ENCODE peak calls at places on chromosomes 11 and 22, in ten cellular contexts. W, L, P, T, F, U, B, A, D and J are unnamed samples.
A peak's percentile ranks its signal among the peaks of the same experiment; 100 is the strongest.

GRCh38 chr11:19345848-19346681 is 105.3 kb upstream of the E2F8 start:
- DNase-seq in W (no peak), L (peak; percentile 21), P (no peak), T (no peak), F (no peak), U (no peak), B (no peak), A (no peak), D (peak; percentile 56), J (peak; percentile 71)

GRCh38 chr11:122670131-122670530 is 14.6 kb downstream of the UBASH3B start:
- DNase-seq in W (no peak), L (no peak), P (no peak), T (no peak), F (no peak), U (no peak), B (no peak), A (no peak), D (no peak), J (no peak)

GRCh38 chr22:44166448-44166847 is 14.3 kb upstream of the PARVG start:
- DNase-seq in W (no peak), L (no peak), P (no peak), T (no peak), F (no peak), U (no peak), B (no peak), A (no peak), D (peak; percentile 48), J (no peak)

GRCh38 chr11:79076526-79077115 is 364.2 kb downstream of the TENM4 start:
- DNase-seq in W (peak; percentile 66), L (peak; percentile 35), P (peak; percentile 71), T (no peak), F (no peak), U (no peak), B (peak; percentile 63), A (peak; percentile 38), D (no peak), J (peak; percentile 71)

GRCh38 chr11:34348919-34349318 is 8.9 kb downstream of the ABTB2 start:
- DNase-seq in W (no peak), L (no peak), P (no peak), T (no peak), F (no peak), U (no peak), B (no peak), A (no peak), D (no peak), J (no peak)

GRCh38 chr11:6992457-6993431 is 27.4 kb downstream of the ZNF214 start:
- DNase-seq in W (no peak), L (no peak), P (peak; percentile 82), T (no peak), F (no peak), U (no peak), B (no peak), A (no peak), D (no peak), J (no peak)

GRCh38 chr11:125258626-125259025 is 94.1 kb downstream of the PKNOX2 start:
- DNase-seq in W (no peak), L (no peak), P (no peak), T (no peak), F (no peak), U (no peak), B (no peak), A (no peak), D (no peak), J (peak; percentile 61)

GRCh38 chr11:77400306-77400705 is 73.6 kb downstream of the PAK1 start:
- DNase-seq in W (no peak), L (no peak), P (no peak), T (no peak), F (no peak), U (no peak), B (no peak), A (no peak), D (no peak), J (no peak)

GRCh38 chr11:130775306-130776043 is 140.8 kb downstream of the SNX19 start:
- DNase-seq in W (no peak), L (no peak), P (peak; percentile 90), T (no peak), F (no peak), U (no peak), B (no peak), A (peak; percentile 17), D (no peak), J (no peak)

GRCh38 chr22:42305967-42306366 is 35.5 kb upstream of the TCF20 start:
- DNase-seq in W (no peak), L (no peak), P (no peak), T (no peak), F (no peak), U (no peak), B (no peak), A (no peak), D (no peak), J (no peak)

GRCh38 chr22:30806391-30806861 is 111.8 kb downstream of the OSBP2 start:
- DNase-seq in W (no peak), L (no peak), P (peak; percentile 81), T (no peak), F (no peak), U (peak; percentile 52), B (no peak), A (no peak), D (no peak), J (no peak)

GRCh38 chr11:57310630-57311086 is 14.1 kb downstream of the TNKS1BP1 start:
- DNase-seq in W (peak; percentile 77), L (no peak), P (no peak), T (no peak), F (no peak), U (no peak), B (peak; percentile 74), A (peak; percentile 87), D (no peak), J (no peak)

DNA sequence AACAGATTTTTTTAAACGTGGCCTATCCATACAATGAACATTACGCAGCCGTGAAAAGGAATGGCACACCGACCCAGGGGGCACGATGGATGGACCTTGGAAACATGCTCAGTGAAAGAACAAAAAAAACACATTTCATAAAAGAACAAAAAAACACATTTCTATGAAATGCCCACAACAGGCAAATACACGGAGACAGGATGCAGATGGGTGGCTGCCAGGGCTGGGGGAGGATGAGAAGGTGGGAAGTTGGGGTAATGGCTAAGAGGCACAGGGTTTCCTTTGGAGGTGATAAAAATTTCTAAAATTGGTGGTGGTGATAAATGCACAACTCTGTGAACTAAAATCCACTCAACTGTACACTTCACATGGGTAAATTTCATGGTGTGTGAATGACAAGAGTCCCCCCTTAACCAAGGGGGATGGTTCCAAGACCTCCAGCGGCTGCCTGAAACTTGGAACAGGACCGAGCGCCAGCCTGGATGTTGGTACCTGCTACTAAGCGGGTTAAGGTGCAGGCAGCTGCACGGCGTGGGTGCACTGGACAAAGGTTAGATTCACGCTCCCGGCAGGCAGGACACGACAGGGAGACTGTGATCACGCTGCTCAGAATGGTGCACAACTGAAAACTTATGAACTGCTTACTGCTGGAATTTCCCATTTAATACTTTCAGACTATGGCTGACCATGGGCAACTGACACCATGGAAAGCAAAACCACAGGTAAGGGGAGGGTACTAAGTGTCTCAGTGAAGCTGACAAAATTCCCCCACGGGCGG is 16.5 kb downstream of the BRD1 start:
- DNase-seq in W (no peak), L (no peak), P (no peak), T (no peak), F (no peak), U (no peak), B (peak; percentile 82), A (peak; percentile 66), D (peak; percentile 1), J (no peak)
- H3K4me3 ChIP-seq in W (no peak overlapping the region), L (no peak overlapping the region), P (no peak overlapping the region), T (no peak overlapping the region), F (no peak overlapping the region), U (no peak overlapping the region), B (no peak overlapping the region), A (no peak overlapping the region), D (no peak overlapping the region), J (no peak overlapping the region)

GRCh38 chr11:46277623-46278386 is at the start of gene CREB3L1:
- DNase-seq in W (no peak), L (no peak), P (no peak), T (no peak), F (no peak), U (no peak), B (no peak), A (peak; percentile 33), D (peak; percentile 72), J (peak; percentile 80)
- H3K4me1 ChIP-seq in W (peaks cover 31% of the 10 kb centered on the region), L (peaks cover 51% of the 10 kb centered on the region), P (peaks cover 21% of the 10 kb centered on the region), T (peaks cover 8% of the 10 kb centered on the region), F (peaks cover 9% of the 10 kb centered on the region), U (peaks cover 57% of the 10 kb centered on the region), B (peaks cover 29% of the 10 kb centered on the region), A (peaks cover 10% of the 10 kb centered on the region), D (peaks cover 7% of the 10 kb centered on the region), J (peaks cover 12% of the 10 kb centered on the region)

GRCh38 chr22:23102002-23102655 is 31.8 kb downstream of the GNAZ start:
- DNase-seq in W (no peak), L (no peak), P (no peak), T (no peak), F (no peak), U (no peak), B (no peak), A (no peak), D (no peak), J (no peak)

GRCh38 chr22:23104109-23104971 is 34.0 kb downstream of the GNAZ start:
- DNase-seq in W (no peak), L (no peak), P (no peak), T (no peak), F (no peak), U (no peak), B (no peak), A (no peak), D (no peak), J (no peak)

GRCh38 chr22:23101524-23101923 is 31.2 kb downstream of the GNAZ start:
- DNase-seq in W (no peak), L (no peak), P (no peak), T (no peak), F (no peak), U (no peak), B (no peak), A (no peak), D (no peak), J (no peak)

GRCh38 chr22:23103199-23103954 is 33.1 kb downstream of the GNAZ start:
- DNase-seq in W (no peak), L (no peak), P (no peak), T (no peak), F (no peak), U (no peak), B (no peak), A (no peak), D (no peak), J (no peak)

DNA sequence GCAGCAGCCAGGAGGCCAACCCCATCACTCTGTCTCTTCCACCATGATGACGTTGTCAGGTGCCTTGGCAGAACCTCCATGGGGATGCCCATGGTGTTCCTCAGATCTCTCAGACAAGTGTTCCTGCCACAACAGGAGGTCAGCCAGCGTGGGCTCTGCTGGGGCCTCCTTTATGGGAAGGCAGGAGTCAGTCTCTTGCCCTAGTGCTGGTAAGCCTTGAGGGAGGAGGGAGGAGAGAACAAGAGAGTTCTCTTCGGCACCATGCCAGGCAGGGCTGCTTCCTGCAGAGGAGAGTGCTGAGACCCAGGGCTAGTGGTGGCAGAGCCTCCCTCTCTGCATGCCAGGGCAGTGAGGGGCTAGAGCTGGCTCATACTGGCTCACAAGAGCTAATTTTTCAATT is 32.5 kb downstream of the GNAZ start:
- DNase-seq in W (no peak), L (no peak), P (no peak), T (no peak), F (no peak), U (no peak), B (no peak), A (no peak), D (no peak), J (no peak)
- H3K27ac ChIP-seq in W (no peak overlapping the region), L (no peak overlapping the region), P (no peak overlapping the region), T (no peak overlapping the region), F (no peak overlapping the region), U (no peak overlapping the region), B (no peak overlapping the region), A (no peak overlapping the region), D (no peak overlapping the region), J (no peak overlapping the region)

GRCh38 chr11:128039140-128040021 is 548.0 kb downstream of the ETS1 start:
- DNase-seq in W (peak; percentile 86), L (no peak), P (peak; percentile 94), T (peak; percentile 77), F (no peak), U (no peak), B (no peak), A (peak; percentile 61), D (peak; percentile 72), J (peak; percentile 74)
- H3K4me3 ChIP-seq in W (no peak overlapping the region), L (no peak overlapping the region), P (no peak overlapping the region), T (peak overlapping the region; percentile 78), F (no peak overlapping the region), U (no peak overlapping the region), B (no peak overlapping the region), A (no peak overlapping the region), D (no peak overlapping the region), J (no peak overlapping the region)